ENCODE peak calls at places on chromosomes 11 and 22, in seven cellular contexts. E is adrenal gland, Y is HCT116, U is IMR-90, J is prostate gland, P is tibial nerve, G is testis. Q is an unnamed sample.

GRCh38 chr11:79437274-79437980 is 3.4 kb downstream of the TENM4 start:
- DNase-seq in E (peak; percentile 73), Y (no peak), U (peak; percentile 57), J (peak; percentile 44), P (peak; percentile 43), G (peak; percentile 70), Q (no peak)

GRCh38 chr11:126452718-126453117 is 97.2 kb downstream of the ST3GAL4 start:
- DNase-seq in E (no peak), Y (no peak), U (no peak), J (peak; percentile 15), P (no peak), G (peak; percentile 50), Q (no peak)

GRCh38 chr11:77038825-77039326 is 4.7 kb downstream of the B3GNT6 start:
- DNase-seq in E (no peak), Y (no peak), U (no peak), J (no peak), P (no peak), G (no peak), Q (no peak)

GRCh38 chr22:38890377-38890776 is 18.4 kb upstream of the CBX6 start:
- DNase-seq in E (no peak), Y (no peak), U (no peak), J (no peak), P (no peak), G (no peak), Q (no peak)

GRCh38 chr11:48170176-48170839 is 46.3 kb upstream of the OR4B1 start:
- DNase-seq in E (no peak), Y (no peak), U (peak; percentile 35), J (no peak), P (no peak), G (no peak), Q (no peak)

GRCh38 chr22:47862394-47862793 is 1099.9 kb downstream of the TBC1D22A start:
- DNase-seq in E (no peak), Y (no peak), U (no peak), J (no peak), P (no peak), G (no peak), Q (peak; percentile 8)

GRCh38 chr11:44632466-44633123 is 67.1 kb downstream of the CD82 start:
- DNase-seq in E (peak; percentile 58), Y (peak; percentile 45), U (no peak), J (peak; percentile 7), P (no peak), G (peak; percentile 41), Q (peak; percentile 85)

GRCh38 chr11:120134106-120134930 is 3.6 kb downstream of the TRIM29 start:
- DNase-seq in E (no peak), Y (no peak), U (no peak), J (peak; percentile 8), P (no peak), G (peak; percentile 9), Q (peak; percentile 73)

GRCh38 chr22:31893460-31893859 is 50.9 kb upstream of the YWHAH start:
- DNase-seq in E (no peak), Y (no peak), U (no peak), J (no peak), P (no peak), G (no peak), Q (no peak)

GRCh38 chr11:128022007-128022368 is 565.4 kb downstream of the ETS1 start:
- DNase-seq in E (no peak), Y (no peak), U (peak; percentile 81), J (no peak), P (no peak), G (no peak), Q (no peak)

GRCh38 chr11:95248666-95249467 is 17.9 kb upstream of the SESN3 start:
- DNase-seq in E (no peak), Y (no peak), U (no peak), J (no peak), P (no peak), G (no peak), Q (no peak)

GRCh38 chr11:97009613-97010012 is 619.8 kb downstream of the JRKL start:
- DNase-seq in E (no peak), Y (no peak), U (no peak), J (no peak), P (no peak), G (no peak), Q (no peak)

GRCh38 chr11:86812981-86813380 is 12.6 kb downstream of the PRSS23 start:
- DNase-seq in E (no peak), Y (no peak), U (peak; percentile 21), J (no peak), P (no peak), G (no peak), Q (no peak)

GRCh38 chr11:64067257-64067993 is 31.7 kb downstream of the FLRT1 start:
- DNase-seq in E (no peak), Y (no peak), U (no peak), J (no peak), P (no peak), G (no peak), Q (no peak)

GRCh38 chr11:63944987-63945386 is 6.2 kb downstream of the NAA40 start:
- DNase-seq in E (peak; percentile 95), Y (no peak), U (no peak), J (no peak), P (no peak), G (peak; percentile 78), Q (no peak)

GRCh38 chr22:43166132-43166930 is 15.0 kb downstream of the TSPO start:
- DNase-seq in E (no peak), Y (no peak), U (no peak), J (no peak), P (no peak), G (no peak), Q (no peak)
- TF ChIP-seq POLR2A in E (no peak), Y (no peak), U (no peak), J (no peak), P (no peak), G (no peak), Q (no peak)

GRCh38 chr11:6991227-6991626 is 28.9 kb downstream of the ZNF214 start:
- DNase-seq in E (no peak), Y (no peak), U (no peak), J (no peak), P (no peak), G (no peak), Q (no peak)

GRCh38 chr11:6988506-6988905 is 31.6 kb downstream of the ZNF214 start:
- DNase-seq in E (no peak), Y (no peak), U (peak; percentile 58), J (no peak), P (no peak), G (no peak), Q (no peak)

GRCh38 chr11:6992026-6992425 is 28.1 kb downstream of the ZNF214 start:
- DNase-seq in E (no peak), Y (no peak), U (peak; percentile 47), J (peak; percentile 35), P (no peak), G (no peak), Q (no peak)

GRCh38 chr11:6995703-6996102 is 24.4 kb downstream of the ZNF214 start:
- DNase-seq in E (no peak), Y (no peak), U (no peak), J (no peak), P (no peak), G (no peak), Q (no peak)

GRCh38 chr11:6992457-6993431 is 27.4 kb downstream of the ZNF214 start:
- DNase-seq in E (no peak), Y (no peak), U (peak; percentile 99), J (peak; percentile 65), P (no peak), G (no peak), Q (no peak)
- H3K4me3 ChIP-seq in E (no peak overlapping the region), Y (no peak overlapping the region), U (no peak overlapping the region), J (no peak overlapping the region), P (no peak overlapping the region), G (no peak overlapping the region), Q (no peak overlapping the region)

DNA sequence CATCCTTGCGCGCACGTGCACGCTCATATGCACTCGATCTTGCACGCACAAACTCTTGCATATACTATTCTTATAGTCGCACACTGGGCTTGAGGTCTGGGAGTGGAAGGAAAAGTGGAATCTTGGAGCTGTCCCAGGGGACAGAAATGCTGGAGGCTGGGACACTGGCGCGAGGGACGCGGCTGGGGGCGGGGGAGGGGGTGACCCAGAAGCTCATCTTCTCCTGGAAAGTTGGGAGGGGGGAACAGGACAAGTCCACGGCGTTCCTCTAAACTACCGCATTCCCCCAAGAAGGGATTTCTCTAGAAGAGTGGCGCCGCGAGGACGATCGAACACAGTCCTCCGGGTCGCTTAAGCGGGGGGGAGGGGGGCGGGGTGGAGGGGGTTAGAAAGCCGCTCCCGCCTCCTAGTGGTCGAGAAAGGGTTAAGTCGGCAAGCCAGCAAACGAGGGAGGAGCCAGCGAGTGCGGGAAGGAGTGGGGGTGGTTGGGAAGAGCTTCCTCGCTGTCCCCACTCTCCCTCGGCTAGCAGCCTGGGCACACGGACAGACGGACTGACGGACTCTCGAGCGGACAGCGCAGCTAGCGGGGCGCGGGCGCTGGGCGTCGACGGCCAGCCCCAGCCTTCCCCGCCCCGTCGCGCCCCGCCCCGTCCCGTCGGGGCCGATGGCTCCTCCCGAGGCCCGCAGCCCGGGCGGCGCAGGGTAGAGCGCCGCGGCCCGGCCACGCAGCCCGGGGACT is at the start of gene RTN4RL2:
- DNase-seq in E (peak; percentile 44), Y (peak; percentile 52), U (peak; percentile 45), J (no peak), P (no peak), G (peak; percentile 47), Q (no peak)
- TF ChIP-seq CTCF in E (peak; percentile 23), Y (peak; percentile 43), U (peak; percentile 16), J (no peak), P (no peak), G (peak; percentile 20), Q (no peak)

GRCh38 chr11:826836-827145 is 928 bp upstream of the CRACR2B start:
- DNase-seq in E (no peak), Y (no peak), U (no peak), J (no peak), P (no peak), G (no peak), Q (no peak)

GRCh38 chr11:827146-827860 is 416 bp upstream of the CRACR2B start:
- DNase-seq in E (no peak), Y (no peak), U (no peak), J (no peak), P (no peak), G (no peak), Q (no peak)

GRCh38 chr11:824292-824880 is 3.3 kb upstream of the CRACR2B start:
- DNase-seq in E (no peak), Y (no peak), U (no peak), J (no peak), P (no peak), G (no peak), Q (no peak)

GRCh38 chr11:824942-825341 is 2.8 kb upstream of the CRACR2B start:
- DNase-seq in E (no peak), Y (no peak), U (no peak), J (no peak), P (no peak), G (no peak), Q (no peak)

DNA sequence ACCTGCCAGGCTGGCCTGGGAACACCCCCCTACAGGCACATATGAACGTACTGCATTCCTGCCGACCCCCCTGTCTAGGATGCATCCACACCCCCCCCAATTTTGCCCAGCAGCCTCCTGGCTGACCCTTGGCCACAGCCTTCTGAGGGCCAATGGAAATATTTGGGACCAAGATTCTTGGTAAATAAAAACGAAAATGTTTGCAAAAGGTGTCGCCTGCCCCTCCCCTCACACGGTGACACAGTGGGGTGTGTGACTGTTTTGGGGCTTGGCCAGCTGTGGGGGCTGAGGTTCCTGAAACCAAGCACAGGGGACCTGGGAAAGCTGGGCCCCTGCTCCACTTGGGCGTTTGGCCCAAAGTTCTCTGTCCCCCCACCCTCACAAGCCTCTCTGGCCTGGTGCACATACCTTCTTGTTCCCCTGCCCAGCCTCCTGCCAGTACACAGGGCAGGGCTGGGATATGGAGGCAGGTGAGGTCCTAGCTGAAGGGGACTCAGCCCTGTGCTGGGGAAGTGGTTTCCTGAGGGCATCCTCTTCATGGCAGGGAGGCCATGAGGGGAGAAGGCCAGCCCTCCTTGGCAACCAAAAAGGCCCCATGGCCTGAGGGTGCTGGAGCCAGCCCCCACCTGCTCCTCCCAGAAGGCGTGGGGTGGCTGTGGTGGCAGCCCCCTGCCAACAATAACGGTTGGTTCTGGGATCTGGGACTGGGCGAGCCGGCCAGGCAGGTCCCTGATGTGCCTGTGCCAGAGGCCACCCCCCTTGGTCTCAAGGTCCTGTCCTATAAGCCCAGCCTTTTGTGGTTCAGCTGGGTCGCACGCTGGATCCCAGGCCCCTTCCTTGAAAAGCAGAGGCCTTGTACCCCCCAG is 2.1 kb upstream of the CRACR2B start:
- DNase-seq in E (no peak), Y (no peak), U (no peak), J (no peak), P (no peak), G (no peak), Q (no peak)
- TF ChIP-seq POLR2A in E (no peak), Y (no peak), U (peak; percentile 44), J (no peak), P (no peak), G (no peak), Q (no peak)